ENCODE peak calls at places on chromosomes 4 and X, in six cellular contexts. Q is GM12892, D is H7, Z is upper lobe of right lung, H is A172, F is EH. W is an unnamed sample.
A peak's percentile ranks its signal among the peaks of the same experiment; 100 is the strongest.

GRCh38 chr4:139666735-139667266 is 1.2 kb downstream of the MGST2 start:
- DNase-seq in F (peak; percentile 26), Z (peak; percentile 68), D (no peak), H (no peak), Q (no peak), W (no peak)

GRCh38 chrX:113048480-113048879 is 207.8 kb upstream of the AMOT start:
- DNase-seq in H (no peak), D (no peak), Q (no peak), F (no peak), Z (no peak), W (no peak)

GRCh38 chrX:43002526-43003203 is 224.7 kb upstream of the PPP1R2C start:
- DNase-seq in F (no peak), Q (no peak), H (no peak), D (no peak), Z (no peak), W (no peak)

GRCh38 chrX:19091596-19091995 is 30.7 kb downstream of the ADGRG2 start:
- DNase-seq in Q (no peak), H (no peak), Z (no peak), D (no peak), F (no peak), W (no peak)

GRCh38 chr4:140743194-140743931 is 12.8 kb downstream of the TBC1D9 start:
- DNase-seq in Q (no peak), F (peak; percentile 51), H (peak; percentile 39), D (peak; percentile 4), Z (no peak), W (peak; percentile 66)

GRCh38 chrX:30027636-30028035 is 187.7 kb upstream of the MAGEB2 start:
- DNase-seq in Z (no peak), D (no peak), Q (no peak), H (no peak), F (no peak), W (no peak)

GRCh38 chrX:66000628-66001275 is 39.1 kb downstream of the VSIG4 start:
- DNase-seq in H (no peak), F (no peak), Q (no peak), Z (no peak), D (no peak), W (no peak)

GRCh38 chr4:30839583-30840520 is 119.7 kb downstream of the PCDH7 start:
- DNase-seq in Q (no peak), F (no peak), Z (no peak), H (peak; percentile 83), D (no peak), W (no peak)

GRCh38 chrX:104195489-104196084 is 29.3 kb downstream of the FAM199X start:
- DNase-seq in H (no peak), F (peak; percentile 40), Z (no peak), D (peak; percentile 29), Q (peak; percentile 1), W (no peak)

W was measured in osteoblast.